ENCODE peak calls at places on chromosomes 2 and 18, in four cellular contexts. H is RPMI8226, W is globus pallidus, F is ovary. V is an unnamed sample.

GRCh38 chr2:30565860-30566358 is 118.9 kb downstream of the LCLAT1 start:
- DNase-seq in W (no peak), F (peak), H (no peak), V (peak)

GRCh38 chr2:127225186-127225960 is 5.3 kb upstream of the CYP27C1 start:
- DNase-seq in W (no peak), F (no peak), H (no peak), V (no peak)

GRCh38 chr2:176098366-176099158 is 1.0 kb upstream of the HOXD12 start:
- DNase-seq in H (no peak), W (no peak), F (no peak), V (no peak)

GRCh38 chr18:45865466-45865865 is 40.0 kb downstream of the SIGLEC15 start:
- DNase-seq in H (no peak), W (no peak), F (no peak), V (no peak)

GRCh38 chr2:126913329-126913728 is 14.6 kb downstream of the TEX51 start:
- DNase-seq in H (no peak), W (no peak), F (no peak), V (no peak)

GRCh38 chr2:239669899-239670460 is 269.2 kb upstream of the HDAC4 start:
- DNase-seq in W (no peak), F (no peak), H (no peak), V (no peak)

GRCh38 chr2:171522804-171523338 is 597 bp downstream of the CYBRD1 start:
- DNase-seq in F (peak), H (no peak), W (peak), V (no peak)

GRCh38 chr2:23435250-23436035 is 50.5 kb downstream of the KLHL29 start:
- DNase-seq in H (no peak), F (no peak), W (no peak), V (no peak)

GRCh38 chr2:111017909-111018308 is 102.8 kb upstream of the BCL2L11 start:
- DNase-seq in F (no peak), W (no peak), H (no peak), V (no peak)

GRCh38 chr2:216292886-216293291 is 79.4 kb downstream of the MARCHF4 start:
- DNase-seq in W (peak), H (no peak), F (no peak), V (no peak)

GRCh38 chr18:533995-534601 is 33.6 kb upstream of the COLEC12 start:
- DNase-seq in H (no peak), W (no peak), F (no peak), V (no peak)

GRCh38 chr2:16051841-16052564 is 111.7 kb downstream of the MYCN start:
- DNase-seq in H (no peak), F (no peak), W (no peak), V (no peak)